ENCODE peak calls at places on chromosomes 2 and 18, in seven cellular contexts. One of them, this sample, is unnamed.

GRCh38 chr2:44389895-44390294 is 28.1 kb downstream of the CAMKMT start:
- DNase-seq in mucosa of descending colon: no peak
- DNase-seq in mammary epithelial cell: no peak
- DNase-seq in stimulated activated CD8-positive, alpha-beta memory T cell treated with anti-CD3 and anti-CD28 coated beads, Interleukin-7, amount 100 ng/mL, for 24 hours: no peak
- DNase-seq in amniotic stem cell: no peak
- DNase-seq in neural progenitor cell: no peak
- DNase-seq in ecto neural progenitor cell: no peak
- DNase-seq in this sample: no peak

GRCh38 chr2:5474716-5475115 is 217.5 kb upstream of the SOX11 start:
- DNase-seq in mucosa of descending colon: no peak
- DNase-seq in mammary epithelial cell: no peak
- DNase-seq in stimulated activated CD8-positive, alpha-beta memory T cell treated with anti-CD3 and anti-CD28 coated beads, Interleukin-7, amount 100 ng/mL, for 24 hours: no peak
- DNase-seq in amniotic stem cell: no peak
- DNase-seq in neural progenitor cell: no peak
- DNase-seq in ecto neural progenitor cell: no peak
- DNase-seq in this sample: no peak

GRCh38 chr18:23583071-23583865 is 3.0 kb downstream of the NPC1 start:
- DNase-seq in mucosa of descending colon: no peak
- DNase-seq in mammary epithelial cell: no peak
- DNase-seq in stimulated activated CD8-positive, alpha-beta memory T cell treated with anti-CD3 and anti-CD28 coated beads, Interleukin-7, amount 100 ng/mL, for 24 hours: no peak
- DNase-seq in amniotic stem cell: no peak
- DNase-seq in neural progenitor cell: peak
- DNase-seq in ecto neural progenitor cell: no peak
- DNase-seq in this sample: no peak

GRCh38 chr2:136135924-136136906 is 18.3 kb upstream of the CXCR4 start:
- DNase-seq in mucosa of descending colon: peak
- DNase-seq in mammary epithelial cell: no peak
- DNase-seq in stimulated activated CD8-positive, alpha-beta memory T cell treated with anti-CD3 and anti-CD28 coated beads, Interleukin-7, amount 100 ng/mL, for 24 hours: no peak
- DNase-seq in amniotic stem cell: no peak
- DNase-seq in neural progenitor cell: no peak
- DNase-seq in ecto neural progenitor cell: no peak
- DNase-seq in this sample: no peak

GRCh38 chr2:239114119-239114581 is 266.3 kb downstream of the TWIST2 start:
- DNase-seq in mucosa of descending colon: peak
- DNase-seq in mammary epithelial cell: no peak
- DNase-seq in stimulated activated CD8-positive, alpha-beta memory T cell treated with anti-CD3 and anti-CD28 coated beads, Interleukin-7, amount 100 ng/mL, for 24 hours: no peak
- DNase-seq in amniotic stem cell: no peak
- DNase-seq in neural progenitor cell: no peak
- DNase-seq in ecto neural progenitor cell: no peak
- DNase-seq in this sample: no peak

GRCh38 chr2:119674711-119675500 is 4.1 kb upstream of the TMEM177 start:
- DNase-seq in mucosa of descending colon: peak
- DNase-seq in mammary epithelial cell: no peak
- DNase-seq in stimulated activated CD8-positive, alpha-beta memory T cell treated with anti-CD3 and anti-CD28 coated beads, Interleukin-7, amount 100 ng/mL, for 24 hours: no peak
- DNase-seq in amniotic stem cell: no peak
- DNase-seq in neural progenitor cell: peak
- DNase-seq in ecto neural progenitor cell: no peak
- DNase-seq in this sample: no peak

GRCh38 chr2:43034921-43035320 is 191.5 kb downstream of the ZFP36L2 start:
- DNase-seq in mucosa of descending colon: no peak
- DNase-seq in mammary epithelial cell: no peak
- DNase-seq in stimulated activated CD8-positive, alpha-beta memory T cell treated with anti-CD3 and anti-CD28 coated beads, Interleukin-7, amount 100 ng/mL, for 24 hours: no peak
- DNase-seq in amniotic stem cell: no peak
- DNase-seq in neural progenitor cell: no peak
- DNase-seq in ecto neural progenitor cell: no peak
- DNase-seq in this sample: no peak

GRCh38 chr2:10361220-10361588 is 58.5 kb downstream of the HPCAL1 start:
- DNase-seq in mucosa of descending colon: no peak
- DNase-seq in mammary epithelial cell: no peak
- DNase-seq in stimulated activated CD8-positive, alpha-beta memory T cell treated with anti-CD3 and anti-CD28 coated beads, Interleukin-7, amount 100 ng/mL, for 24 hours: no peak
- DNase-seq in amniotic stem cell: no peak
- DNase-seq in neural progenitor cell: peak
- DNase-seq in ecto neural progenitor cell: no peak
- DNase-seq in this sample: no peak

GRCh38 chr2:121910139-121910538 is 154.7 kb downstream of the TSN start:
- DNase-seq in mucosa of descending colon: no peak
- DNase-seq in mammary epithelial cell: no peak
- DNase-seq in stimulated activated CD8-positive, alpha-beta memory T cell treated with anti-CD3 and anti-CD28 coated beads, Interleukin-7, amount 100 ng/mL, for 24 hours: no peak
- DNase-seq in amniotic stem cell: no peak
- DNase-seq in neural progenitor cell: no peak
- DNase-seq in ecto neural progenitor cell: no peak
- DNase-seq in this sample: no peak

GRCh38 chr2:234496442-234496834 is 443 bp downstream of the ARL4C start:
- DNase-seq in mucosa of descending colon: peak
- DNase-seq in mammary epithelial cell: peak
- DNase-seq in stimulated activated CD8-positive, alpha-beta memory T cell treated with anti-CD3 and anti-CD28 coated beads, Interleukin-7, amount 100 ng/mL, for 24 hours: no peak
- DNase-seq in amniotic stem cell: no peak
- DNase-seq in neural progenitor cell: no peak
- DNase-seq in ecto neural progenitor cell: peak
- DNase-seq in this sample: no peak